ENCODE peak calls at places on chromosomes 11 and 22, in nine cellular contexts. N, S, U, Y, G, M, Q, H and E are unnamed samples.

GRCh38 chr11:94694309-94695060 is 73.7 kb upstream of the AMOTL1 start:
- DNase-seq in N (no peak), S (no peak), U (no peak), Y (no peak), G (no peak), M (no peak), Q (no peak), H (no peak), E (no peak)

GRCh38 chr11:130476922-130477491 is 28.6 kb downstream of the ADAMTS15 start:
- DNase-seq in N (no peak), S (no peak), U (no peak), Y (peak), G (no peak), M (no peak), Q (no peak), H (no peak), E (no peak)

GRCh38 chr11:130313383-130314183 is 1.1 kb downstream of the ZBTB44 start:
- DNase-seq in N (peak), S (peak), U (no peak), Y (no peak), G (no peak), M (no peak), Q (no peak), H (peak), E (peak)

GRCh38 chr22:28054622-28054871 is 135.5 kb upstream of the PITPNB start:
- DNase-seq in N (no peak), S (no peak), U (no peak), Y (no peak), G (no peak), M (no peak), Q (no peak), H (no peak), E (no peak)

GRCh38 chr11:133163463-133164419 is 368.6 kb downstream of the OPCML start:
- DNase-seq in N (peak), S (peak), U (no peak), Y (no peak), G (no peak), M (peak), Q (peak), H (peak), E (peak)

GRCh38 chr11:92253945-92254344 is 29.3 kb downstream of the FAT3 start:
- DNase-seq in N (peak), S (no peak), U (no peak), Y (no peak), G (no peak), M (no peak), Q (no peak), H (no peak), E (peak)

GRCh38 chr22:23779731-23780130 is 7.0 kb upstream of the SMARCB1 start:
- DNase-seq in N (no peak), S (no peak), U (no peak), Y (no peak), G (no peak), M (no peak), Q (no peak), H (no peak), E (no peak)

GRCh38 chr11:102319544-102319943 is 2.3 kb downstream of the BIRC3 start:
- DNase-seq in N (no peak), S (peak), U (no peak), Y (no peak), G (no peak), M (no peak), Q (no peak), H (no peak), E (no peak)

GRCh38 chr11:70544774-70545625 is 146.7 kb downstream of the CTTN start:
- DNase-seq in N (no peak), S (no peak), U (no peak), Y (no peak), G (no peak), M (no peak), Q (peak), H (no peak), E (no peak)

GRCh38 chr22:17980638-17981051 is 43.7 kb downstream of the MICAL3 start:
- DNase-seq in N (peak), S (peak), U (peak), Y (peak), G (no peak), M (peak), Q (no peak), H (no peak), E (peak)

GRCh38 chr11:126317681-126318641 is 14.1 kb downstream of the DCPS start:
- DNase-seq in N (peak), S (peak), U (no peak), Y (peak), G (no peak), M (peak), Q (peak), H (no peak), E (peak)

GRCh38 chr11:120305286-120305685 is 19.8 kb upstream of the TLCD5 start:
- DNase-seq in N (no peak), S (peak), U (no peak), Y (no peak), G (no peak), M (no peak), Q (no peak), H (no peak), E (no peak)

GRCh38 chr11:13220148-13220547 is 57.4 kb upstream of the BMAL1 start:
- DNase-seq in N (no peak), S (no peak), U (no peak), Y (no peak), G (no peak), M (no peak), Q (no peak), H (no peak), E (peak)

GRCh38 chr11:12784445-12784844 is 110.2 kb downstream of the TEAD1 start:
- DNase-seq in N (no peak), S (no peak), U (no peak), Y (no peak), G (no peak), M (no peak), Q (no peak), H (no peak), E (no peak)

GRCh38 chr11:120612363-120613263 is 101.1 kb downstream of the GRIK4 start:
- DNase-seq in N (peak), S (peak), U (no peak), Y (no peak), G (no peak), M (peak), Q (no peak), H (no peak), E (peak)

GRCh38 chr11:121140369-121140768 is 39.3 kb downstream of the TECTA start:
- DNase-seq in N (no peak), S (no peak), U (no peak), Y (no peak), G (no peak), M (no peak), Q (no peak), H (no peak), E (no peak)

GRCh38 chr22:37274380-37274862 is 7.9 kb upstream of the CYTH4 start:
- DNase-seq in N (no peak), S (peak), U (no peak), Y (peak), G (no peak), M (no peak), Q (peak), H (peak), E (peak)

GRCh38 chr11:110130642-110131238 is 37.5 kb downstream of the ZC3H12C start:
- DNase-seq in N (no peak), S (no peak), U (no peak), Y (no peak), G (no peak), M (no peak), Q (peak), H (no peak), E (no peak)

GRCh38 chr22:45914309-45914708 is 62.7 kb downstream of the WNT7B start:
- DNase-seq in N (no peak), S (no peak), U (no peak), Y (no peak), G (no peak), M (no peak), Q (no peak), H (no peak), E (no peak)

GRCh38 chr11:113991718-113992458 is 17.0 kb downstream of the HTR3A start:
- DNase-seq in N (no peak), S (no peak), U (no peak), Y (no peak), G (no peak), M (no peak), Q (peak), H (peak), E (no peak)

GRCh38 chr11:69884751-69885150 is 65.5 kb upstream of the FGF3 start:
- DNase-seq in N (no peak), S (no peak), U (no peak), Y (no peak), G (no peak), M (no peak), Q (no peak), H (no peak), E (no peak)

GRCh38 chr11:8593935-8594909 is at the start of gene STK33:
- DNase-seq in N (no peak), S (peak), U (no peak), Y (no peak), G (peak), M (peak), Q (peak), H (peak), E (no peak)

GRCh38 chr11:59680287-59681154 is 11.7 kb upstream of the PATL1 start:
- DNase-seq in N (peak), S (peak), U (peak), Y (peak), G (no peak), M (peak), Q (no peak), H (peak), E (peak)